ENCODE peak calls at places on chromosomes 3 and 15, in four cellular contexts. O is tibial artery, B is mammary epithelial cell, S is fibroblast of lung. I is an unnamed sample.

GRCh38 chr3:1082024-1082633 is 10.7 kb upstream of the CNTN6 start:
- DNase-seq in O (peak; percentile 61), B (peak; percentile 27), S (peak; percentile 70), I (no peak)

GRCh38 chr3:35832140-35832571 is 192.8 kb downstream of the ARPP21 start:
- DNase-seq in B (peak; percentile 0), O (no peak), S (no peak), I (no peak)

GRCh38 chr3:26068890-26069289 is 279.0 kb downstream of the OXSM start:
- DNase-seq in B (no peak), S (no peak), O (no peak), I (no peak)

GRCh38 chr15:73650387-73651126 is 17.4 kb upstream of the NPTN start:
- DNase-seq in B (peak; percentile 64), O (no peak), S (peak; percentile 47), I (no peak)

GRCh38 chr15:78263907-78264303 is 457 bp upstream of the DNAJA4 start:
- DNase-seq in S (no peak), B (no peak), O (no peak), I (no peak)

GRCh38 chr3:61315874-61316273 is 64.6 kb upstream of the FHIT start:
- DNase-seq in S (no peak), B (peak; percentile 12), O (no peak), I (no peak)

GRCh38 chr15:61994216-61994615 is 66.0 kb downstream of the VPS13C start:
- DNase-seq in B (peak; percentile 60), S (peak; percentile 11), O (no peak), I (no peak)

GRCh38 chr3:16088496-16088895 is 86.0 kb upstream of the GALNT15 start:
- DNase-seq in S (no peak), B (peak; percentile 38), O (no peak), I (no peak)

GRCh38 chr3:35929158-35929557 is 289.8 kb downstream of the ARPP21 start:
- DNase-seq in B (no peak), O (no peak), S (no peak), I (no peak)

GRCh38 chr15:87942316-87942715 is 314.2 kb downstream of the NTRK3 start:
- DNase-seq in S (no peak), O (no peak), B (no peak), I (no peak)

GRCh38 chr3:126133606-126134005 is 46.8 kb downstream of the ALDH1L1 start:
- DNase-seq in O (peak; percentile 54), S (no peak), B (no peak), I (peak; percentile 2)

GRCh38 chr3:186096295-186096694 is 12.6 kb downstream of the ETV5 start:
- DNase-seq in B (no peak), O (no peak), S (no peak), I (no peak)

GRCh38 chr3:70916375-70917055 is 604.1 kb upstream of the MDFIC2 start:
- DNase-seq in B (no peak), O (no peak), S (no peak), I (no peak)

GRCh38 chr3:156443079-156443478 is 111.8 kb downstream of the SSR3 start:
- DNase-seq in S (no peak), O (no peak), B (no peak), I (no peak)

GRCh38 chr3:166743463-166744134 is 636.5 kb downstream of the ZBBX start:
- DNase-seq in S (no peak), B (no peak), O (no peak), I (no peak)

GRCh38 chr3:148229107-148229506 is 468.6 kb upstream of the AGTR1 start:
- DNase-seq in O (no peak), B (no peak), S (no peak), I (no peak)

GRCh38 chr3:33636125-33636855 is 81.8 kb downstream of the CLASP2 start:
- DNase-seq in O (no peak), S (peak; percentile 89), B (peak; percentile 37), I (no peak)

GRCh38 chr3:123802007-123802630 is 82.0 kb downstream of the MYLK start:
- DNase-seq in S (no peak), B (no peak), O (no peak), I (no peak)

GRCh38 chr15:75694241-75695182 is 18.1 kb downstream of the CSPG4 start:
- DNase-seq in S (peak; percentile 98), B (peak; percentile 96), O (peak; percentile 96), I (no peak)

GRCh38 chr15:48381861-48382260 is 50.6 kb downstream of the DUT start:
- DNase-seq in B (no peak), O (no peak), S (no peak), I (no peak)

GRCh38 chr3:122533931-122534334 is 19.2 kb upstream of the KPNA1 start:
- DNase-seq in S (peak; percentile 57), B (peak; percentile 100), O (no peak), I (no peak)

GRCh38 chr15:69730281-69731235 is 277.9 kb downstream of the RPLP1 start:
- DNase-seq in S (no peak), B (no peak), O (no peak), I (no peak)

GRCh38 chr3:197435426-197435825 is 120.3 kb downstream of the BDH1 start:
- DNase-seq in O (no peak), S (no peak), B (no peak), I (no peak)

GRCh38 chr3:132709761-132710160 is 12.4 kb downstream of the NPHP3 start:
- DNase-seq in B (no peak), S (no peak), O (no peak), I (no peak)

GRCh38 chr3:187521546-187521945 is 148.6 kb downstream of the SST start:
- DNase-seq in O (no peak), S (no peak), B (no peak), I (no peak)

GRCh38 chr3:168803536-168803935 is 707.8 kb upstream of the GOLIM4 start:
- DNase-seq in B (no peak), O (no peak), S (peak; percentile 19), I (no peak)

GRCh38 chr15:89812126-89812846 is 2.4 kb downstream of the ANPEP start:
- DNase-seq in S (peak; percentile 80), B (no peak), O (peak; percentile 87), I (no peak)
- H3K27ac ChIP-seq in S (no peak overlapping the region), B (no peak overlapping the region), O (peak overlapping the region; percentile 38), I (no peak overlapping the region)

GRCh38 chr3:181417748-181418147 is 294.0 kb upstream of the SOX2 start:
- DNase-seq in B (peak; percentile 74), S (no peak), O (no peak), I (no peak)
- H3K4me3 ChIP-seq in B (no peak overlapping the region), S (no peak overlapping the region), O (no peak overlapping the region), I (no peak overlapping the region)

DNA sequence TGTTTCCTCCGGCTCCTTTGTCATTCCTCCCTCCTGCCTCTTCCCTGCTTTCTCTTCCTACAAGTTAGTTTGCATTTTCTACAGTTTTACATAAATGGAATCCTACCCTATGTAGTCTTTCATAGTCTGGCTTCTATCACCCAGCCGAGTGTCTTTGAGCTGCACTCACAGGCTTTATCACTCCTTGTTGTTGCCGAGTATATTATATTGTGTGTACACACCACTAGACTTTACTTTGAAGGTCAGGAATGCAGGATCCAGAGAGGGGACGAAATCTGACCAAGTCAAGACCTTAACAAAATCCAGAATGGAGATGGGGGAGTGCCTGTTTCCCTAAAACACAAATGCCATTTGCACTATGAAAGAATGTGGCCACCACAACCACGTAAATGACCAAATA is 65.9 kb downstream of the ARHGAP31 start:
- DNase-seq in B (no peak), O (no peak), S (no peak), I (no peak)
- H3K4me1 ChIP-seq in B (peaks cover 5% of the 10 kb centered on the region), O (no peaks in the 10 kb centered on the region), S (no peaks in the 10 kb centered on the region), I (no peaks in the 10 kb centered on the region)

GRCh38 chr15:49637857-49638256 is 17.0 kb downstream of the DTWD1 start:
- DNase-seq in S (no peak), B (no peak), O (no peak), I (no peak)
- H3K27ac ChIP-seq in S (no peak overlapping the region), B (no peak overlapping the region), O (peak overlapping the region; percentile 17), I (no peak overlapping the region)

GRCh38 chr3:134885877-134886621 is 91.0 kb downstream of the EPHB1 start:
- DNase-seq in S (no peak), B (peak; percentile 1), O (no peak), I (no peak)

GRCh38 chr3:134883697-134884385 is 88.8 kb downstream of the EPHB1 start:
- DNase-seq in S (no peak), O (no peak), B (no peak), I (no peak)

GRCh38 chr3:134881305-134881704 is 86.2 kb downstream of the EPHB1 start:
- DNase-seq in O (no peak), S (no peak), B (no peak), I (no peak)

GRCh38 chr3:134892317-134892716 is 97.3 kb downstream of the EPHB1 start:
- DNase-seq in B (no peak), O (no peak), S (no peak), I (no peak)

GRCh38 chr3:134886991-134887390 is 91.9 kb downstream of the EPHB1 start:
- DNase-seq in S (no peak), O (no peak), B (no peak), I (no peak)
- H3K4me3 ChIP-seq in S (no peak overlapping the region), O (no peak overlapping the region), B (no peak overlapping the region), I (no peak overlapping the region)

I was measured in CD8-positive, alpha-beta T cell.